ENCODE peak calls at places on chromosomes 13 and 19, in five cellular contexts. A is ascending aorta, Q is left ventricle myocardium inferior, T is neuronal stem cell, P is mammary epithelial cell. C is an unnamed sample.

GRCh38 chr13:39370554-39370953 is 232.4 kb downstream of the LHFPL6 start:
- DNase-seq in A (peak; percentile 83), Q (peak; percentile 35), T (no peak), P (peak; percentile 83), C (no peak)

GRCh38 chr13:113589961-113590339 is 5.4 kb downstream of the TFDP1 start:
- DNase-seq in A (peak; percentile 44), Q (no peak), T (no peak), P (no peak), C (peak; percentile 6)

GRCh38 chr13:40564342-40564997 is 102.0 kb downstream of the FOXO1 start:
- DNase-seq in A (no peak), Q (no peak), T (no peak), P (no peak), C (no peak)

GRCh38 chr13:45490068-45490467 is 25.3 kb downstream of the COG3 start:
- DNase-seq in A (no peak), Q (no peak), T (no peak), P (no peak), C (peak; percentile 14)

GRCh38 chr13:21208755-21209154 is 32.3 kb downstream of the MRPL57 start:
- DNase-seq in A (no peak), Q (no peak), T (no peak), P (no peak), C (no peak)

GRCh38 chr13:43057653-43058317 is 34.4 kb downstream of the DNAJC15 start:
- DNase-seq in A (no peak), Q (no peak), T (no peak), P (no peak), C (peak; percentile 26)

GRCh38 chr13:100234524-100235136 is 145.7 kb downstream of the PCCA start:
- DNase-seq in A (no peak), Q (no peak), T (no peak), P (no peak), C (no peak)

GRCh38 chr19:15195987-15196682 is 4.7 kb downstream of the NOTCH3 start:
- DNase-seq in A (peak; percentile 79), Q (no peak), T (no peak), P (peak; percentile 84), C (no peak)

GRCh38 chr13:45132384-45133064 is 12.2 kb downstream of the GTF2F2 start:
- DNase-seq in A (no peak), Q (no peak), T (no peak), P (no peak), C (no peak)

GRCh38 chr13:40271511-40271910 is 394.9 kb downstream of the FOXO1 start:
- DNase-seq in A (peak; percentile 74), Q (peak; percentile 44), T (no peak), P (no peak), C (no peak)

GRCh38 chr13:48775804-48776203 is 122.1 kb downstream of the CYSLTR2 start:
- DNase-seq in A (no peak), Q (no peak), T (no peak), P (peak; percentile 86), C (no peak)

GRCh38 chr13:40178130-40178529 is 488.3 kb downstream of the FOXO1 start:
- DNase-seq in A (no peak), Q (no peak), T (no peak), P (no peak), C (no peak)

GRCh38 chr13:45545686-45546409 is 69.7 kb downstream of the ERICH6B start:
- DNase-seq in A (no peak), Q (no peak), T (no peak), P (no peak), C (no peak)

GRCh38 chr13:111031531-111031961 is 83.6 kb upstream of the ARHGEF7 start:
- DNase-seq in A (no peak), Q (no peak), T (no peak), P (peak; percentile 78), C (no peak)

GRCh38 chr13:92362717-92363116 is 863.9 kb upstream of the GPC6 start:
- DNase-seq in A (no peak), Q (no peak), T (no peak), P (no peak), C (no peak)

GRCh38 chr13:46129124-46129523 is 24.3 kb upstream of the CPB2 start:
- DNase-seq in A (no peak), Q (no peak), T (no peak), P (no peak), C (no peak)

GRCh38 chr19:7868671-7869452 is 5.3 kb downstream of the PRR36 start:
- DNase-seq in A (peak; percentile 77), Q (peak; percentile 58), T (peak; percentile 86), P (peak; percentile 74), C (peak; percentile 94)

GRCh38 chr19:46716013-46716671 is 772 bp downstream of the PRKD2 start:
- DNase-seq in A (no peak), Q (no peak), T (no peak), P (no peak), C (peak; percentile 46)

GRCh38 chr19:1651061-1651547 is 1.3 kb downstream of the TCF3 start:
- DNase-seq in A (no peak), Q (no peak), T (peak; percentile 49), P (no peak), C (peak; percentile 32)

DNA sequence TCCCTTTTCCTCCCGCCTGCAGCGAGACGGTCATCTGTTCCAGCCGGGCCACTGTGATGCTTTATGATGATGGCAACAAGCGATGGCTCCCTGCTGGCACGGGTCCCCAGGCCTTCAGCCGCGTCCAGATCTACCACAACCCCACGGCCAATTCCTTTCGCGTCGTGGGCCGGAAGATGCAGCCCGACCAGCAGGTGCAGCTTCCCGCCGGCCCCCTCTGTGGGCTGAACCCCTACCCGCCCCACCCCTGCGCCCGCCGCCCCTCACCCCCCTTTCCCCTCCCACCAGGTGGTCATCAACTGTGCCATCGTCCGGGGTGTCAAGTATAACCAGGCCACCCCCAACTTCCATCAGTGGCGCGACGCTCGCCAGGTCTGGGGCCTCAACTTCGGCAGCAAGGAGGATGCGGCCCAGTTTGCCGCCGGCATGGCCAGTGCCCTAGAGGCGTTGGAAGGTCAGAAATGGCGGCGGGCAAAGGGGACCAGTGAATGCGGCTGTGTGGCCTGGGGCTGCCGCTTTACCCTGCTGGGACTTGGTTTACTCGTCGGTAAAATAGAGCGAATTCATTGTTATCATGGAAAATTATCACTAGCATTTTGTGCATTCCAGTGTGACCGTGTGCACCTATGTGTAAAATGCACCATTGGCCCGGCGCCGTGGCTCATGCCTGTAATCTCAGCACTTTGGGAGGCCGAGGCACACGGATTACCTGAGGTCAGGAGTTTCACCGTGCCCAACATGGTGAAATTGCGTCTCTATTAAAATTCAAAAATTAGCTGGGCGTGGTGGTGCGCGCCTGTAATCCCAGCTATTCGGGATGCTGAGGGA is 10.6 kb downstream of the VASP start:
- DNase-seq in A (no peak), Q (no peak), T (no peak), P (no peak), C (no peak)
- H3K4me1 ChIP-seq in A (peaks cover 10% of the 10 kb centered on the region), Q (peaks cover 47% of the 10 kb centered on the region), T (peaks cover 1% of the 10 kb centered on the region), P (peaks cover 23% of the 10 kb centered on the region), C (no peaks in the 10 kb centered on the region)

DNA sequence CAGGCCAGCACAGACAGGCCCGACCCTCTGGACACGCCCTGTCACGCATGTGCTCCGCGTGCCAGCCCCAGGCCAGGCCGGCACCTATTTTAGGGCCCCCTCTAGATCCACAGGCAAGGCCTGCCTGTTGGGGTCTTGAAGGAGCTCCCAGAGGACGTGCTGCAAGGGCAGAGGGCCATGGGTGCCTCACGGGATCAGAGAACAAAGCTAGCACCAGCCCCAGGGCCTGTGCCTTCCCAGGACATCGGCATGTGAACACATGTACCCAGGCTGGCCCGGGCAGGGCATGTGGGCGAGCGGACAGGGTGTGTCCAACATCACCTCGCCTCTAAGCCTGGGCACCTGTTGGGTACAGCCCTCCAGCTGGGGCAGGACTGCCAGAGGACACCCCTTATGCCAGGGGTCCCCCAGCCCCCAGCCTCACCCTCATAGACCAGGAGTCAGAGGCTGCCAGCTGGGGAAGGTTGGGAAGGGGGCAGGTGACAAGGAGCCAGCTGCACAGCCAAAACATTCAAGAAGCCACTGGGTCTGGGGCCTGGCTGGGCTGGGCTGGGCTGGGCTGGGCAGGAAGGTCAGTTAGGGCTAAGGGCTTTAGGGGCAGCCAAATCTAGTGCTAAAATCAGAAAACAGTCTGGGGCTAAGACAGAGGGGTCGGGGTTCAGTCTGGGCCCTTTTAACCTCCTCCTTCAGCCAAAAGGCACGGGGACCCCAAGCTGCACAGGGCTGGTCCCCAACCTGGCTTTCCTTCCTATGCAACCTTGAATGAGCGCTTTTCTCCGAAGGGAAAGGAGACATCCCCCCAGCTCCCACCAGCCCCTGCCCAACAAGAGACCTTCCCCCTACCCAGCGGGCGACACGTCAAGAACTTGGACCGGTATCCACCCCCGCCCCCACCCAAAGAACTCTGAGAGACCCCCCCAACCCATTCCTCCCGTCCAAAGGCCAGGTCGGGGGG is 35.3 kb upstream of the NANOS3 start:
- DNase-seq in A (peak; percentile 82), Q (no peak), T (no peak), P (peak; percentile 69), C (peak; percentile 54)
- H3K4me1 ChIP-seq in A (peaks cover 45% of the 10 kb centered on the region), Q (peaks cover 85% of the 10 kb centered on the region), T (peaks cover 26% of the 10 kb centered on the region), P (peaks cover 41% of the 10 kb centered on the region), C (peaks cover 32% of the 10 kb centered on the region)

GRCh38 chr19:5801796-5802616 is 2.9 kb upstream of the NRTN start:
- DNase-seq in A (no peak), Q (no peak), T (peak; percentile 71), P (no peak), C (no peak)

GRCh38 chr19:5800361-5801270 is 4.3 kb upstream of the NRTN start:
- DNase-seq in A (no peak), Q (no peak), T (no peak), P (no peak), C (no peak)

GRCh38 chr19:5795382-5795919 is 4.5 kb upstream of the DUS3L start:
- DNase-seq in A (no peak), Q (no peak), T (no peak), P (no peak), C (no peak)

GRCh38 chr19:5799247-5800241 is 5.3 kb upstream of the NRTN start:
- DNase-seq in A (no peak), Q (peak; percentile 45), T (no peak), P (no peak), C (no peak)

GRCh38 chr19:5798244-5798643 is 6.6 kb upstream of the NRTN start:
- DNase-seq in A (no peak), Q (no peak), T (no peak), P (no peak), C (no peak)
- H3K4me1 ChIP-seq in A (no peaks in the 10 kb centered on the region), Q (peaks cover 22% of the 10 kb centered on the region), T (peaks cover 9% of the 10 kb centered on the region), P (no peaks in the 10 kb centered on the region), C (no peaks in the 10 kb centered on the region)

GRCh38 chr19:35316560-35316959 is 12.4 kb upstream of the CD22 start:
- DNase-seq in A (no peak), Q (no peak), T (no peak), P (no peak), C (no peak)

GRCh38 chr19:35315883-35316282 is 13.1 kb upstream of the CD22 start:
- DNase-seq in A (no peak), Q (no peak), T (no peak), P (no peak), C (no peak)

GRCh38 chr19:35320285-35320706 is 8.7 kb upstream of the CD22 start:
- DNase-seq in A (no peak), Q (no peak), T (no peak), P (no peak), C (no peak)

GRCh38 chr19:35317464-35318043 is 11.4 kb upstream of the CD22 start:
- DNase-seq in A (no peak), Q (no peak), T (no peak), P (no peak), C (no peak)

GRCh38 chr19:35318679-35319448 is 10.1 kb upstream of the CD22 start:
- DNase-seq in A (peak; percentile 67), Q (peak; percentile 40), T (no peak), P (peak; percentile 97), C (no peak)
- H3K4me1 ChIP-seq in A (no peaks in the 10 kb centered on the region), Q (peaks cover 20% of the 10 kb centered on the region), T (no peaks in the 10 kb centered on the region), P (peaks cover 13% of the 10 kb centered on the region), C (no peaks in the 10 kb centered on the region)